ENCODE peak calls at places on chromosomes 7 and 10, in ten cellular contexts. J, H, S, Z, K, N, C, Q, O and D are unnamed samples.

GRCh38 chr10:62687230-62687748 is 117.2 kb upstream of the ADO start:
- DNase-seq in J (no peak), H (no peak), S (no peak), Z (no peak), K (no peak), N (no peak), C (no peak), Q (peak; percentile 38), O (no peak), D (no peak)

GRCh38 chr10:91616124-91616523 is 16.7 kb downstream of the PPP1R3C start:
- DNase-seq in J (no peak), H (no peak), S (no peak), Z (no peak), K (no peak), N (no peak), C (no peak), Q (no peak), O (no peak), D (no peak)

GRCh38 chr7:102068846-102069245 is 217.8 kb upstream of the SH2B2 start:
- DNase-seq in J (no peak), H (no peak), S (no peak), Z (no peak), K (no peak), N (no peak), C (no peak), Q (no peak), O (no peak), D (no peak)

GRCh38 chr7:39252916-39253315 is 275.2 kb downstream of the POU6F2 start:
- DNase-seq in J (no peak), H (no peak), S (no peak), Z (no peak), K (no peak), N (no peak), C (no peak), Q (peak; percentile 4), O (peak; percentile 46), D (no peak)

GRCh38 chr10:119786117-119786769 is 60.4 kb downstream of the INPP5F start:
- DNase-seq in J (no peak), H (no peak), S (no peak), Z (no peak), K (no peak), N (no peak), C (no peak), Q (peak; percentile 78), O (peak; percentile 91), D (no peak)

GRCh38 chr7:102107474-102108104 is 179.1 kb upstream of the SH2B2 start:
- DNase-seq in J (peak; percentile 42), H (no peak), S (no peak), Z (no peak), K (no peak), N (no peak), C (no peak), Q (no peak), O (no peak), D (no peak)

GRCh38 chr7:36021367-36021766 is 131.7 kb upstream of the EEPD1 start:
- DNase-seq in J (no peak), H (peak; percentile 58), S (no peak), Z (no peak), K (peak; percentile 10), N (peak; percentile 54), C (no peak), Q (no peak), O (peak; percentile 82), D (no peak)

GRCh38 chr7:36090976-36091375 is 62.1 kb upstream of the EEPD1 start:
- DNase-seq in J (no peak), H (no peak), S (no peak), Z (no peak), K (no peak), N (no peak), C (no peak), Q (no peak), O (no peak), D (no peak)

GRCh38 chr7:25656071-25656470 is 427.8 kb upstream of the NPVF start:
- DNase-seq in J (no peak), H (no peak), S (no peak), Z (no peak), K (no peak), N (no peak), C (no peak), Q (no peak), O (no peak), D (no peak)

GRCh38 chr7:108203433-108204002 is 73.4 kb upstream of the LAMB4 start:
- DNase-seq in J (no peak), H (no peak), S (no peak), Z (no peak), K (no peak), N (peak; percentile 97), C (no peak), Q (no peak), O (no peak), D (no peak)

GRCh38 chr10:126215767-126216166 is 172.5 kb downstream of the ADAM12 start:
- DNase-seq in J (no peak), H (no peak), S (no peak), Z (no peak), K (no peak), N (no peak), C (no peak), Q (no peak), O (no peak), D (no peak)
- H3K4me3 ChIP-seq in J (no peak overlapping the region), H (no peak overlapping the region), S (no peak overlapping the region), Z (no peak overlapping the region), K (no peak overlapping the region), N (no peak overlapping the region), C (no peak overlapping the region), Q (no peak overlapping the region), O (no peak overlapping the region), D (no peak overlapping the region)

GRCh38 chr10:68167271-68167670 is 58.0 kb downstream of the MYPN start:
- DNase-seq in J (no peak), H (no peak), S (no peak), Z (no peak), K (no peak), N (no peak), C (no peak), Q (peak; percentile 56), O (no peak), D (no peak)
- TF ChIP-seq CTCF in J (no peak), H (no peak), S (no peak), Z (no peak), K (no peak), N (no peak), C (no peak), Q (no peak), O (no peak), D (no peak)

GRCh38 chr7:98282727-98283126 is 1.2 kb downstream of the BRI3 start:
- DNase-seq in J (no peak), H (no peak), S (no peak), Z (peak; percentile 6), K (no peak), N (no peak), C (no peak), Q (no peak), O (no peak), D (no peak)

GRCh38 chr7:98283887-98284222 is 2.4 kb downstream of the BRI3 start:
- DNase-seq in J (peak; percentile 69), H (no peak), S (no peak), Z (no peak), K (no peak), N (no peak), C (no peak), Q (no peak), O (no peak), D (no peak)

GRCh38 chr7:98281757-98282652 is 519 bp downstream of the BRI3 start:
- DNase-seq in J (peak; percentile 81), H (peak; percentile 65), S (no peak), Z (peak; percentile 80), K (no peak), N (no peak), C (peak; percentile 89), Q (no peak), O (peak; percentile 43), D (no peak)

GRCh38 chr7:98284335-98285036 is 3.0 kb downstream of the BRI3 start:
- DNase-seq in J (peak; percentile 93), H (peak; percentile 97), S (no peak), Z (peak; percentile 74), K (no peak), N (no peak), C (peak; percentile 94), Q (peak; percentile 42), O (no peak), D (peak; percentile 47)

DNA sequence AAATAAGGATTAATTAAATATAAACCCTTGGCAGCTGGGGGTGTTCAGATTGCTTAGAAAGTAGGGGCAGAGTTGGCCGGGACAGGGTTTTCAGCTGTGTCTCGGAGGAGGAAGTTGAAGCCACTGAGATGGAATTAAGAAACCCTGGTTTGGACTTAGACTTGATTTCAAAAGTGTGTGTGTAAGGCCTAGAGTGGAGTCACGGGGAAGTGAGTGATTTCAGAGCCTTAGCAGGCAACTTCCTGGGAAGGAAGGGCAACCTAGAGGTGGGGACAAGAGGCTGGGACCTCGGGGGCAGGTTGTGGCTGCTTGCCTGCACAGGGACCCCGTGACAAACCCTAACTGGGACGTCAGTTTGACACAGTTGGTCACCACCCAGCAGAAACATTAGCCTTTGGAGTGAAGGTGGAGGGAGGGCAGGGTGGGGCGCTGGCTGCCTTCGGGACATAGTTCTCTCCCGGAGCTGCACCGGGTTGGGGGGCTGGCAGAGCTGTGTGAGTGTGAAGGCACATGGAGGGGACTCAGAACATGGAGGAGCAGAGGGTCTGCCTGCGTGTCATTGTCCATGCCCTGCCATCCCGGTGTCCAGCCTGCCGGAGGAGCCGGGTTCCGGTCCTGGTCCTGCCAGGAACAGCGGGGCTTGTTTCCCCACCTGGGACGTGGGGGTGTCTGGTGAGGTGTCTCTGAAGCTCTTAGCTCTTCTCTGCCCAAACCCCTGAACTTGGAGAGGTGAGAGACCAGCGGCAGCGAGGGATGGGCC is 1.8 kb downstream of the BRI3 start:
- DNase-seq in J (peak; percentile 87), H (peak; percentile 86), S (no peak), Z (peak; percentile 26), K (no peak), N (no peak), C (peak; percentile 88), Q (peak; percentile 56), O (no peak), D (no peak)
- H3K36me3 ChIP-seq in J (peaks cover 24% of the 10 kb centered on the region), H (no peaks in the 10 kb centered on the region), S (peaks cover 2% of the 10 kb centered on the region), Z (no peaks in the 10 kb centered on the region), K (no peaks in the 10 kb centered on the region), N (no peaks in the 10 kb centered on the region), C (no peaks in the 10 kb centered on the region), Q (peaks cover 21% of the 10 kb centered on the region), O (no peaks in the 10 kb centered on the region), D (peaks cover 5% of the 10 kb centered on the region)

GRCh38 chr10:66538352-66538751 is 387.5 kb upstream of the LRRTM3 start:
- DNase-seq in J (no peak), H (no peak), S (no peak), Z (no peak), K (no peak), N (no peak), C (no peak), Q (no peak), O (no peak), D (no peak)
- H3K4me3 ChIP-seq in J (no peak overlapping the region), H (no peak overlapping the region), S (no peak overlapping the region), Z (no peak overlapping the region), K (no peak overlapping the region), N (no peak overlapping the region), C (no peak overlapping the region), Q (no peak overlapping the region), O (no peak overlapping the region), D (no peak overlapping the region)